ENCODE peak calls at places on chromosomes 12 and 14, in nine cellular contexts. E is HL-60, A is fibroblast of the aortic adventitia, N is neural progenitor cell, J is psoas muscle, C is mammary epithelial cell, X is cardiac fibroblast, M is lower leg skin, B is esophagus squamous epithelium. O is an unnamed sample.

GRCh38 chr14:94173471-94173884 is 644 bp upstream of the PPP4R4 start:
- DNase-seq in E (no peak), A (no peak), N (no peak), J (no peak), C (no peak), X (no peak), M (no peak), B (no peak), O (no peak)

GRCh38 chr12:111624540-111624939 is 25.4 kb upstream of the ATXN2 start:
- DNase-seq in E (no peak), A (no peak), N (no peak), J (no peak), C (peak; percentile 56), X (no peak), M (no peak), B (no peak), O (no peak)

GRCh38 chr12:90152897-90153624 is 444.4 kb upstream of the ATP2B1 start:
- DNase-seq in E (peak; percentile 56), A (no peak), N (peak; percentile 54), J (no peak), C (no peak), X (no peak), M (no peak), B (no peak), O (no peak)

GRCh38 chr14:34063470-34064164 is 112.7 kb upstream of the EGLN3 start:
- DNase-seq in E (no peak), A (no peak), N (no peak), J (peak; percentile 69), C (no peak), X (no peak), M (no peak), B (no peak), O (no peak)

GRCh38 chr12:132954471-132955048 is 1.5 kb downstream of the ZNF605 start:
- DNase-seq in E (no peak), A (no peak), N (no peak), J (no peak), C (no peak), X (peak; percentile 7), M (peak; percentile 58), B (no peak), O (no peak)

GRCh38 chr14:77580964-77581505 is 35.4 kb downstream of the SPTLC2 start:
- DNase-seq in E (no peak), A (peak; percentile 80), N (no peak), J (no peak), C (no peak), X (peak; percentile 58), M (no peak), B (no peak), O (no peak)

GRCh38 chr14:99472937-99473336 is 7.7 kb downstream of the SETD3 start:
- DNase-seq in E (no peak), A (no peak), N (no peak), J (no peak), C (no peak), X (no peak), M (no peak), B (no peak), O (no peak)

GRCh38 chr12:26746315-26746714 is 86.7 kb downstream of the ITPR2 start:
- DNase-seq in E (no peak), A (peak; percentile 68), N (no peak), J (no peak), C (peak; percentile 66), X (peak; percentile 37), M (no peak), B (no peak), O (no peak)

GRCh38 chr14:51836417-51836816 is 24.0 kb upstream of the GNG2 start:
- DNase-seq in E (no peak), A (no peak), N (no peak), J (no peak), C (no peak), X (no peak), M (no peak), B (no peak), O (no peak)

GRCh38 chr12:32331133-32331532 is 68.2 kb upstream of the FGD4 start:
- DNase-seq in E (no peak), A (no peak), N (no peak), J (no peak), C (peak; percentile 2), X (peak; percentile 10), M (no peak), B (no peak), O (no peak)

DNA sequence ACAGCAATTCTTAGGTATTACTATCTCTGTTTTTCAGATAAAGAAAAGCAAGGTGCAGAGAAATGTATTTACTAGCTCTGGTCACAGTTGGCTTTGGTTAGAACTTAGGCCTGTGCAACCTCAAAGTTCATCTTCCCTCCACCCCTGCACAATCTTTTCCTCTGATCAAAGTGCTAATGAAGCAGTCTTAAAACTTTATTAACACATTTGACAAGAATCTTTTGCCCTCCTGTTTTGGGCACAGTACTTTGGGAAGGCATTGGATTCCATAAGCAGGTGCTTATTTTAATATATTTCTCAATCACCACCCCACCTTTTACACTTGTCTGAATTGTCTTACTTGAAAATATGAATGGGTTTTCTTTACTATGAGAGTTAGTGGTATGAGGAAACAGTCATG is 2.8 kb downstream of the IRAK4 start:
- DNase-seq in E (no peak), A (no peak), N (no peak), J (no peak), C (no peak), X (no peak), M (no peak), B (no peak), O (peak; percentile 26)
- H3K4me3 ChIP-seq in E (no peak overlapping the region), A (no peak overlapping the region), N (no peak overlapping the region), J (no peak overlapping the region), C (no peak overlapping the region), X (no peak overlapping the region), M (no peak overlapping the region), B (peak overlapping the region; percentile 1), O (peak overlapping the region; percentile 90)

GRCh38 chr12:94204647-94205247 is 56.4 kb downstream of the PLXNC1 start:
- DNase-seq in E (no peak), A (no peak), N (no peak), J (no peak), C (no peak), X (no peak), M (no peak), B (no peak), O (peak; percentile 4)

GRCh38 chr12:94207467-94208432 is 59.4 kb downstream of the PLXNC1 start:
- DNase-seq in E (peak; percentile 47), A (peak; percentile 28), N (no peak), J (no peak), C (no peak), X (peak; percentile 73), M (no peak), B (no peak), O (peak; percentile 7)

GRCh38 chr12:94203796-94204195 is 55.4 kb downstream of the PLXNC1 start:
- DNase-seq in E (no peak), A (no peak), N (no peak), J (no peak), C (no peak), X (no peak), M (no peak), B (no peak), O (no peak)

GRCh38 chr12:94206886-94207285 is 58.5 kb downstream of the PLXNC1 start:
- DNase-seq in E (no peak), A (no peak), N (no peak), J (no peak), C (no peak), X (no peak), M (no peak), B (no peak), O (no peak)

DNA sequence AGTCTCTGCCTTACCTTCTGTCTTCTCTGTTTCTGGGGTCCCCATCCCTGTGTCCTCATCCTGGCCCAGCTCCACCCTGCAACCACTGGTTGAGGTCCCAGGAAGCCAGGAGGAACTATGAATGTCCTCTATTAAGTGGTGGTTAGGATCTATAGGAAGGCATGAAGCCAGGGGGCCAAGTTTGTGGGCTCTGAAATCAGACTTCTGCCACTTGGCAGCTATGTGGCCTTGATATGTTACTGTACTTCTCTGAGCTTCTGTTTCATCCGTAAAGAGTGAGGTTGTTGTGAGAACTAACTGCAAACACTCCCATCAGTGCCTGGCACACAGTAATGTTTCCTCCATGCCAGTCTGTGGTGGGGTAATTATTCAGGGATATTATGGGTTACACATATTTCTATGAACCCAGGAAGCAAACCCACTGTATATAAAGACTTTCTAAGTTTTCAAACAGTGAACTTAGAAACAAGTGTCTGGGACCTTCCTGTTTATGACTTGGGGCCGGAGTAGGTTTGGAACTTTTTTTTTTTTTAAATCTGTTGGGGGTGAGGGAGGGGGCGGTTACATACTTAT is 57.4 kb downstream of the PLXNC1 start:
- DNase-seq in E (no peak), A (no peak), N (no peak), J (no peak), C (no peak), X (no peak), M (no peak), B (no peak), O (no peak)
- H3K4me3 ChIP-seq in E (no peak overlapping the region), A (no peak overlapping the region), N (no peak overlapping the region), J (no peak overlapping the region), C (no peak overlapping the region), X (no peak overlapping the region), M (no peak overlapping the region), B (no peak overlapping the region), O (peak overlapping the region; percentile 45)

GRCh38 chr14:85528080-85528881 is 1.7 kb upstream of the FLRT2 start:
- DNase-seq in E (no peak), A (peak; percentile 95), N (peak; percentile 81), J (no peak), C (peak; percentile 77), X (peak; percentile 96), M (no peak), B (no peak), O (no peak)

GRCh38 chr14:85529803-85530574 is at the start of gene FLRT2:
- DNase-seq in E (no peak), A (peak; percentile 81), N (peak; percentile 62), J (peak; percentile 61), C (peak; percentile 71), X (peak; percentile 88), M (peak; percentile 91), B (no peak), O (no peak)

GRCh38 chr14:85527458-85527857 is 2.5 kb upstream of the FLRT2 start:
- DNase-seq in E (no peak), A (peak; percentile 67), N (no peak), J (no peak), C (no peak), X (no peak), M (no peak), B (no peak), O (no peak)

GRCh38 chr14:85528882-85529585 is 910 bp upstream of the FLRT2 start:
- DNase-seq in E (no peak), A (peak; percentile 84), N (peak; percentile 48), J (no peak), C (peak; percentile 62), X (peak; percentile 78), M (peak; percentile 86), B (no peak), O (no peak)

DNA sequence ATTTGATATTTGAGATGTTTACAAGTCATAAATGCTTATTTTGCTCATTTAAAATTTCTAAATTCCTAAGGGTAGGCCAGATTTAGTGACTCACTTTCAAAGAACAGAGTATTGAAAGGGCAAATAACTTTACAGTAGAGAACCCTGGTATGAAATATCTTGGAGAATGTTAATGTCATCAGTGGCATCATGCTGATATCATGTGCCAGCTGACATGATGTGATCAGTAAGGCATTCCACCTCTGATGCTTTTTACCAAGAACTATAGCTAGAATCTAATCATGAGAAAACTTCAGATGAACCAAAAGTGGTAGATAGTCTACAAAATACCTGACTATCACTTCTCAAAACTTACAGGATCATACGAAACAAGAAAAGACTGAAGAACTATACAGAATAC is 2.9 kb upstream of the FLRT2 start:
- DNase-seq in E (no peak), A (peak; percentile 70), N (no peak), J (no peak), C (peak; percentile 14), X (no peak), M (no peak), B (no peak), O (no peak)
- H3K4me3 ChIP-seq in E (no peak overlapping the region), A (no peak overlapping the region), N (no peak overlapping the region), J (no peak overlapping the region), C (no peak overlapping the region), X (no peak overlapping the region), M (no peak overlapping the region), B (no peak overlapping the region), O (no peak overlapping the region)

GRCh38 chr14:104140213-104140462 is 1.8 kb downstream of the KIF26A start:
- DNase-seq in E (no peak), A (no peak), N (no peak), J (no peak), C (no peak), X (no peak), M (peak; percentile 70), B (no peak), O (no peak)
- H3K4me3 ChIP-seq in E (no peak overlapping the region), A (no peak overlapping the region), N (peak overlapping the region; percentile 59), J (peak overlapping the region; percentile 68), C (no peak overlapping the region), X (no peak overlapping the region), M (no peak overlapping the region), B (peak overlapping the region; percentile 67), O (no peak overlapping the region)